ENCODE peak calls at places on chromosomes 11 and 22, in nine cellular contexts. One of them, this sample, is unnamed.

GRCh38 chr11:73203790-73204189 is 14.3 kb upstream of the P2RY2 start:
- DNase-seq in HTR-8/SVneo: no peak
- DNase-seq in HFF-Myc: no peak
- DNase-seq in NCI-H2081: no peak
- DNase-seq in effector memory CD8-positive, alpha-beta T cell: no peak
- DNase-seq in Kasumi-1: no peak
- DNase-seq in CD4-positive, alpha-beta T cell: no peak
- DNase-seq in stimulated activated CD4-positive, alpha-beta T cell treated with anti-CD3 and anti-CD28 coated beads, Interleukin-1b, Interleukin-23, amount 100 ng/mL, for 1 hour: no peak
- DNase-seq in Right ventricle myocardium superior: no peak
- DNase-seq in this sample: no peak

GRCh38 chr11:121194731-121195596 is 93.9 kb downstream of the TECTA start:
- DNase-seq in NCI-H2081: peak; percentile 71
- DNase-seq in Right ventricle myocardium superior: no peak
- DNase-seq in HTR-8/SVneo: peak; percentile 62
- DNase-seq in Kasumi-1: peak; percentile 17
- DNase-seq in stimulated activated CD4-positive, alpha-beta T cell treated with anti-CD3 and anti-CD28 coated beads, Interleukin-1b, Interleukin-23, amount 100 ng/mL, for 1 hour: peak; percentile 14
- DNase-seq in CD4-positive, alpha-beta T cell: peak; percentile 50
- DNase-seq in effector memory CD8-positive, alpha-beta T cell: peak; percentile 53
- DNase-seq in HFF-Myc: peak; percentile 54
- DNase-seq in this sample: peak; percentile 57

GRCh38 chr22:42068351-42068730 is 2.3 kb downstream of the NAGA start:
- DNase-seq in stimulated activated CD4-positive, alpha-beta T cell treated with anti-CD3 and anti-CD28 coated beads, Interleukin-1b, Interleukin-23, amount 100 ng/mL, for 1 hour: no peak
- DNase-seq in HTR-8/SVneo: no peak
- DNase-seq in HFF-Myc: no peak
- DNase-seq in NCI-H2081: no peak
- DNase-seq in CD4-positive, alpha-beta T cell: no peak
- DNase-seq in effector memory CD8-positive, alpha-beta T cell: no peak
- DNase-seq in Kasumi-1: no peak
- DNase-seq in Right ventricle myocardium superior: peak; percentile 17
- DNase-seq in this sample: no peak

GRCh38 chr11:34165786-34166557 is 60.5 kb downstream of the NAT10 start:
- DNase-seq in CD4-positive, alpha-beta T cell: no peak
- DNase-seq in NCI-H2081: no peak
- DNase-seq in Kasumi-1: no peak
- DNase-seq in HTR-8/SVneo: no peak
- DNase-seq in stimulated activated CD4-positive, alpha-beta T cell treated with anti-CD3 and anti-CD28 coated beads, Interleukin-1b, Interleukin-23, amount 100 ng/mL, for 1 hour: no peak
- DNase-seq in Right ventricle myocardium superior: no peak
- DNase-seq in HFF-Myc: no peak
- DNase-seq in effector memory CD8-positive, alpha-beta T cell: no peak
- DNase-seq in this sample: no peak

GRCh38 chr11:89275966-89276365 is 98.3 kb downstream of the TYR start:
- DNase-seq in CD4-positive, alpha-beta T cell: no peak
- DNase-seq in HTR-8/SVneo: no peak
- DNase-seq in HFF-Myc: no peak
- DNase-seq in Right ventricle myocardium superior: no peak
- DNase-seq in NCI-H2081: no peak
- DNase-seq in stimulated activated CD4-positive, alpha-beta T cell treated with anti-CD3 and anti-CD28 coated beads, Interleukin-1b, Interleukin-23, amount 100 ng/mL, for 1 hour: no peak
- DNase-seq in effector memory CD8-positive, alpha-beta T cell: no peak
- DNase-seq in Kasumi-1: no peak
- DNase-seq in this sample: no peak

GRCh38 chr11:47257518-47258316 is at the start of gene NR1H3:
- DNase-seq in CD4-positive, alpha-beta T cell: no peak
- DNase-seq in HFF-Myc: peak; percentile 55
- DNase-seq in stimulated activated CD4-positive, alpha-beta T cell treated with anti-CD3 and anti-CD28 coated beads, Interleukin-1b, Interleukin-23, amount 100 ng/mL, for 1 hour: no peak
- DNase-seq in Kasumi-1: no peak
- DNase-seq in HTR-8/SVneo: peak; percentile 77
- DNase-seq in NCI-H2081: peak; percentile 46
- DNase-seq in effector memory CD8-positive, alpha-beta T cell: no peak
- DNase-seq in Right ventricle myocardium superior: peak; percentile 90
- DNase-seq in this sample: peak; percentile 84

GRCh38 chr11:102868359-102868758 is 6.4 kb downstream of the MMP12 start:
- DNase-seq in effector memory CD8-positive, alpha-beta T cell: no peak
- DNase-seq in HFF-Myc: no peak
- DNase-seq in CD4-positive, alpha-beta T cell: no peak
- DNase-seq in HTR-8/SVneo: no peak
- DNase-seq in Kasumi-1: no peak
- DNase-seq in Right ventricle myocardium superior: no peak
- DNase-seq in stimulated activated CD4-positive, alpha-beta T cell treated with anti-CD3 and anti-CD28 coated beads, Interleukin-1b, Interleukin-23, amount 100 ng/mL, for 1 hour: no peak
- DNase-seq in NCI-H2081: no peak
- DNase-seq in this sample: peak; percentile 63

GRCh38 chr11:40328890-40329617 is 1130.4 kb downstream of the LRRC4C start:
- DNase-seq in Kasumi-1: no peak
- DNase-seq in stimulated activated CD4-positive, alpha-beta T cell treated with anti-CD3 and anti-CD28 coated beads, Interleukin-1b, Interleukin-23, amount 100 ng/mL, for 1 hour: no peak
- DNase-seq in effector memory CD8-positive, alpha-beta T cell: no peak
- DNase-seq in HFF-Myc: peak; percentile 100
- DNase-seq in NCI-H2081: no peak
- DNase-seq in CD4-positive, alpha-beta T cell: no peak
- DNase-seq in Right ventricle myocardium superior: no peak
- DNase-seq in HTR-8/SVneo: peak; percentile 86
- DNase-seq in this sample: peak; percentile 100

GRCh38 chr11:111911563-111912401 is at the start of gene CRYAB:
- DNase-seq in HTR-8/SVneo: peak; percentile 24
- DNase-seq in HFF-Myc: peak; percentile 36
- DNase-seq in Right ventricle myocardium superior: peak; percentile 92
- DNase-seq in CD4-positive, alpha-beta T cell: no peak
- DNase-seq in effector memory CD8-positive, alpha-beta T cell: no peak
- DNase-seq in NCI-H2081: no peak
- DNase-seq in stimulated activated CD4-positive, alpha-beta T cell treated with anti-CD3 and anti-CD28 coated beads, Interleukin-1b, Interleukin-23, amount 100 ng/mL, for 1 hour: no peak
- DNase-seq in Kasumi-1: no peak
- DNase-seq in this sample: peak; percentile 79

GRCh38 chr11:29534831-29535230 is 482.0 kb downstream of the KCNA4 start:
- DNase-seq in effector memory CD8-positive, alpha-beta T cell: no peak
- DNase-seq in CD4-positive, alpha-beta T cell: no peak
- DNase-seq in stimulated activated CD4-positive, alpha-beta T cell treated with anti-CD3 and anti-CD28 coated beads, Interleukin-1b, Interleukin-23, amount 100 ng/mL, for 1 hour: no peak
- DNase-seq in NCI-H2081: no peak
- DNase-seq in Right ventricle myocardium superior: no peak
- DNase-seq in HFF-Myc: no peak
- DNase-seq in Kasumi-1: no peak
- DNase-seq in HTR-8/SVneo: no peak
- DNase-seq in this sample: no peak

GRCh38 chr22:45319319-45319675 is 9.6 kb downstream of the FAM118A start:
- DNase-seq in stimulated activated CD4-positive, alpha-beta T cell treated with anti-CD3 and anti-CD28 coated beads, Interleukin-1b, Interleukin-23, amount 100 ng/mL, for 1 hour: no peak
- DNase-seq in CD4-positive, alpha-beta T cell: no peak
- DNase-seq in NCI-H2081: no peak
- DNase-seq in effector memory CD8-positive, alpha-beta T cell: no peak
- DNase-seq in HTR-8/SVneo: no peak
- DNase-seq in Kasumi-1: no peak
- DNase-seq in Right ventricle myocardium superior: peak; percentile 68
- DNase-seq in HFF-Myc: no peak
- DNase-seq in this sample: peak; percentile 16

GRCh38 chr11:44221992-44222391 is 87.9 kb downstream of the ALX4 start:
- DNase-seq in effector memory CD8-positive, alpha-beta T cell: no peak
- DNase-seq in Kasumi-1: no peak
- DNase-seq in NCI-H2081: no peak
- DNase-seq in stimulated activated CD4-positive, alpha-beta T cell treated with anti-CD3 and anti-CD28 coated beads, Interleukin-1b, Interleukin-23, amount 100 ng/mL, for 1 hour: no peak
- DNase-seq in CD4-positive, alpha-beta T cell: no peak
- DNase-seq in HFF-Myc: no peak
- DNase-seq in Right ventricle myocardium superior: no peak
- DNase-seq in HTR-8/SVneo: no peak
- DNase-seq in this sample: no peak

GRCh38 chr11:96960926-96961325 is 571.1 kb downstream of the JRKL start:
- DNase-seq in effector memory CD8-positive, alpha-beta T cell: no peak
- DNase-seq in NCI-H2081: no peak
- DNase-seq in Right ventricle myocardium superior: no peak
- DNase-seq in stimulated activated CD4-positive, alpha-beta T cell treated with anti-CD3 and anti-CD28 coated beads, Interleukin-1b, Interleukin-23, amount 100 ng/mL, for 1 hour: no peak
- DNase-seq in HFF-Myc: no peak
- DNase-seq in Kasumi-1: no peak
- DNase-seq in HTR-8/SVneo: no peak
- DNase-seq in CD4-positive, alpha-beta T cell: no peak
- DNase-seq in this sample: no peak

GRCh38 chr22:45170001-45170466 is 6.3 kb downstream of the NUP50 start:
- DNase-seq in NCI-H2081: no peak
- DNase-seq in CD4-positive, alpha-beta T cell: no peak
- DNase-seq in HTR-8/SVneo: no peak
- DNase-seq in Kasumi-1: no peak
- DNase-seq in stimulated activated CD4-positive, alpha-beta T cell treated with anti-CD3 and anti-CD28 coated beads, Interleukin-1b, Interleukin-23, amount 100 ng/mL, for 1 hour: no peak
- DNase-seq in HFF-Myc: no peak
- DNase-seq in effector memory CD8-positive, alpha-beta T cell: no peak
- DNase-seq in Right ventricle myocardium superior: no peak
- DNase-seq in this sample: peak; percentile 12

GRCh38 chr11:67464411-67465189 is 4.5 kb downstream of the TMEM134 start:
- DNase-seq in HFF-Myc: no peak
- DNase-seq in NCI-H2081: peak; percentile 86
- DNase-seq in CD4-positive, alpha-beta T cell: peak; percentile 92
- DNase-seq in HTR-8/SVneo: peak; percentile 98
- DNase-seq in effector memory CD8-positive, alpha-beta T cell: peak; percentile 89
- DNase-seq in stimulated activated CD4-positive, alpha-beta T cell treated with anti-CD3 and anti-CD28 coated beads, Interleukin-1b, Interleukin-23, amount 100 ng/mL, for 1 hour: peak; percentile 91
- DNase-seq in Kasumi-1: peak; percentile 86
- DNase-seq in Right ventricle myocardium superior: peak; percentile 91
- DNase-seq in this sample: peak; percentile 60

This sample was measured in EL.